ENCODE peak calls at places on chromosomes 12 and 14, in seven cellular contexts. R, O, J, B, H, D and I are unnamed samples. For H3K27me3, the result is how much of the 10 kb centered on the place peaks cover.

GRCh38 chr12:51126297-51126696 is 42.9 kb upstream of the CSRNP2 start:
- DNase-seq in B (no peak), O (no peak), H (no peak), J (no peak), R (no peak), D (no peak), I (no peak)

GRCh38 chr12:116962783-116963356 is 52.1 kb downstream of the FBXW8 start:
- DNase-seq in H (no peak), D (no peak), O (no peak), J (no peak), B (no peak), R (no peak), I (no peak)

GRCh38 chr12:131254374-131254773 is 300.7 kb downstream of the ADGRD1 start:
- DNase-seq in O (no peak), B (no peak), J (no peak), H (no peak), D (no peak), R (no peak), I (no peak)

GRCh38 chr12:51482808-51483532 is 58.3 kb downstream of the SLC4A8 start:
- DNase-seq in O (no peak), D (no peak), B (peak), H (no peak), J (no peak), R (no peak), I (no peak)

GRCh38 chr14:64880382-64881121 is 845 bp upstream of the SPTB start:
- DNase-seq in J (peak), D (peak), R (peak), H (peak), O (no peak), B (peak), I (peak)

GRCh38 chr12:81800298-81801148 is 41.4 kb upstream of the PPFIA2 start:
- DNase-seq in J (no peak), B (no peak), H (peak), D (no peak), O (no peak), R (peak), I (no peak)

GRCh38 chr14:63654346-63654745 is 12.7 kb upstream of the WDR89 start:
- DNase-seq in D (no peak), H (no peak), O (peak), J (no peak), B (no peak), R (no peak), I (no peak)

GRCh38 chr12:130839770-130840355 is 813 bp upstream of the STX2 start:
- DNase-seq in O (no peak), R (no peak), H (no peak), D (no peak), B (no peak), J (no peak), I (no peak)

GRCh38 chr14:37594238-37594915 is 672 bp downstream of the FOXA1 start:
- DNase-seq in D (peak), R (peak), O (peak), H (no peak), B (no peak), J (no peak), I (no peak)

GRCh38 chr12:124883263-124883876 is 19.7 kb upstream of the SCARB1 start:
- DNase-seq in H (no peak), D (no peak), O (peak), J (no peak), R (no peak), B (no peak), I (no peak)

GRCh38 chr14:101503431-101504095 is 57.7 kb upstream of the DIO3 start:
- DNase-seq in B (no peak), J (peak), R (no peak), D (no peak), O (no peak), H (no peak), I (no peak)

GRCh38 chr12:80162177-80162576 is 62.8 kb downstream of the OTOGL start:
- DNase-seq in H (no peak), D (no peak), J (no peak), B (no peak), O (no peak), R (no peak), I (no peak)

GRCh38 chr12:73731658-73732057 is 806.0 kb upstream of the ATXN7L3B start:
- DNase-seq in B (no peak), O (no peak), H (no peak), D (no peak), J (no peak), R (no peak), I (no peak)

GRCh38 chr14:95527392-95528002 is 7.4 kb upstream of the GLRX5 start:
- DNase-seq in O (peak), R (peak), J (peak), D (peak), H (peak), B (peak), I (no peak)

GRCh38 chr14:49553892-49554291 is 32.3 kb downstream of the RPS29 start:
- DNase-seq in O (no peak), R (no peak), B (no peak), D (no peak), J (no peak), H (no peak), I (no peak)

GRCh38 chr12:124174949-124175348 is 119.9 kb upstream of the RFLNA start:
- DNase-seq in J (no peak), B (no peak), D (no peak), O (no peak), R (no peak), H (no peak), I (no peak)

GRCh38 chr12:49547090-49547690 is 8.4 kb downstream of the KCNH3 start:
- DNase-seq in R (no peak), B (no peak), H (no peak), O (no peak), D (no peak), J (no peak), I (no peak)
- H3K27me3 ChIP-seq in R (under half), B (under half), H (under half), O (half or more), D (under half), J (under half), I (under half)

DNA sequence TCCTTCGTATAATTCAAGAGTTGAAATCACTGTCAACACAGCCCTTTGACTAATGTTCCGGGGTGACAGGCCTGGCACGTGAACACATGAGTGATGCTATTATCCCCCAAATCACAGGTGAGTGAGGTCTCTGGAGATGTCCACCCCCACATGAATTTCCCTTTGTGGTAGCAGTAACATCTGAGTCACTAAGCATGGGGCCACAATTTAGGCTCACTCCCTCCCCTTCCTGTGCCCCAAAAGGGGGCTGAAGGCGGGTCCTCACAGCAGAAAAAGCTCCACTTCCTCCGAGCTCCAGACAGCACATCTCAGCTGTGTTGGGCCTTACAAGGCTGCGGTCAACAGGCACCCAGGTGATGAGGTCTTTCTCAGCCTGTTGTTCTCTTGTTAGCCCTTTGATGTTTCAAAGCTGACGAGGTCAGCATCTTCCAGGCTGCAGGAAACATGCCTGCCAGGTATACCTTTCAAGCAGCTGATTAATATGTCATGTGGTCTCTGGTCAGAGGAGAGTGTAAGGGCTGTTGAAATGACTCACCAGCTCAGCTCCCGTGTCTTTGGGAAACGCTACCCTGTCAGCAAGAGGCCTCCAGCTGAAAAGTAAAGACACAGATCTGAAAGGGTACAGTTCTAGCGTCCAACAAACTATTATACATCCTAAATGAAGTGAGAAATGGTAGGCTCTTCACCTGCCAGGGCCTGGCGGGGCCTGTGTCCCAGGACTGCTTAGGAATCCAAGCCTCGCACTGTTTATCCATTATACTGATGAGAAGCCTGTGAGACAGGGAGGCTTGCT is 107.3 kb downstream of the ZFP36L1 start:
- DNase-seq in O (peak), D (no peak), R (no peak), B (peak), H (no peak), J (peak), I (peak)
- H3K27ac ChIP-seq in O (peak), D (no peak), R (no peak), B (peak), H (no peak), J (peak), I (peak)

GRCh38 chr12:48782457-48783395 is 6.2 kb downstream of the ADCY6 start:
- DNase-seq in D (no peak), B (no peak), J (no peak), H (no peak), R (no peak), O (no peak), I (no peak)

GRCh38 chr12:48781750-48782456 is 7.0 kb downstream of the ADCY6 start:
- DNase-seq in R (no peak), D (no peak), B (no peak), H (no peak), O (no peak), J (no peak), I (no peak)

GRCh38 chr12:48779869-48780268 is 9.0 kb downstream of the ADCY6 start:
- DNase-seq in J (peak), O (peak), D (peak), B (no peak), R (no peak), H (peak), I (no peak)

GRCh38 chr12:48777501-48778400 is 11.1 kb downstream of the ADCY6 start:
- DNase-seq in O (no peak), D (no peak), B (no peak), R (no peak), H (no peak), J (no peak), I (no peak)

DNA sequence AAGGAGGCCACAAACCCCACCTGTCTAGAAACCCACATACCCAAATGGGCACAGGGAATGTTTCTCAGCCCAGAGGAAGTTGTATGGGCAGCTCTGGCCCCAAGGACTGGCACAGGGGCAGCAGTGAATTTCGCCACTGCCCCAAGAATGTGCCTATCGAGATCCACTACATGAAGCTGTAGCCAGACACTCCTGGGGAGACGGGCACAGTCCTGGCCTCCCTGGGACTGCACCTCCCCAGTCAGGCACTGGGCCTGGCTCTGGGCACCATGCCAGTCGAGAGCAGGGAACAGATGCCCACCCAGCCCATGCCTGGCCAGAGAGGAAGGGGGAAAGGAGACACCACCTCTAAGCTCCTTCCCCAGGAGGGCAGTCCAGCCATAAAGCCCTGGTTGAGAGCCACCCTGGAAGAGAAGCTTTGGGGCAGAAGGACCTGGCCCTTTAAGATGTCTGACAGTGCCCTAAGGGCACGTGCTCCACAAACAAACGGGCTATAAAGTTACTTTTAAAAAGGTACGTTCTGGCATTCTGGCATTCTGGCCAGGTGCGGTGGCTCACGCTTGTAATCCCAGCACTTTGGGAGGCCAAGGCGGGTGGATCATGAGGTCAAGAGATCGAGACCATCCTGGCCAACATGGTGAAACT is 8.4 kb downstream of the ADCY6 start:
- DNase-seq in R (no peak), O (no peak), D (no peak), J (no peak), B (no peak), H (no peak), I (no peak)
- H3K4me3 ChIP-seq in R (no peak), O (no peak), D (no peak), J (no peak), B (no peak), H (no peak), I (no peak)

GRCh38 chr12:53749986-53750811 is 1.6 kb downstream of the CISTR start:
- DNase-seq in J (no peak), R (no peak), B (no peak), H (no peak), D (no peak), O (no peak), I (no peak)

GRCh38 chr12:53746592-53747491 is 4.9 kb downstream of the CISTR start:
- DNase-seq in B (peak), R (peak), J (peak), D (peak), O (peak), H (peak), I (peak)

GRCh38 chr12:53750812-53751335 is 905 bp downstream of the CISTR start:
- DNase-seq in B (no peak), J (no peak), O (peak), D (peak), H (no peak), R (peak), I (no peak)

GRCh38 chr12:53751336-53752191 is at the start of gene CISTR:
- DNase-seq in H (no peak), D (peak), J (no peak), R (no peak), O (no peak), B (peak), I (no peak)

DNA sequence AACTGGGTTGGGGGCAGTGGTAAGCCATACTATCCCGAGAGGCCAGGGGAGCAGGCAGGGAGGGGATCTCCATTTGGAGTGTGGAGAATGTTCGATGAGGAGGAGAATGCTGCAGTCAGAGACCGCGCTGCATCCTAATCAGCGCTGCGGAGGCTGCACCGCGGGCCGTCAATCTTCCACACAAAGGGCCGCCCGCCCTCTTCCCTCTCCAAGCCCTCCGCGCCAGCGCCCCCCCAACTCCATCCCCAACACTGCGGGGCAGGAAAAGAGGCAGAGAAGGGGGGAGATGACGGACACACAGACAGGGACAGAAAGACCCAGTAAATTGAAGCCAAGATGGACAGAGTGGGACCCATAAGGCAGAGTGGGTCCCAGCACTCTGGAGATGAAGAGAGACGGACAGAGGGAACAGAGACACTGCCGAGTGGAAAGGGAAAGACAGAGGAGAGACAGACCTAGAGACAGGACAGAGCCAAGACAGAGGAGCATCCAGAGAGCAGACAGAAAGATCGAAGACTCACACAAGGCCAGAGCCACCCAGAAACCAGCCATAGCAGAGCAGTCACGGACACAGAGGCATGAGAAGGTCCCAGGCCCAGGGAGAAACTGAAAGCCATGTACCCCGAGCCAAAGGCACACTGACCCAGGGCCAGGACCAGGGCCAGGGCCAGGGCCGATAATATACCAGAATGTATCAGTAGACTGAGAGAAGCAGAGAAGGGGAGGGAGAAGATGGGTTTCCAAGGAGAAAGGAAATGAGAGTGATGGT is 3.5 kb downstream of the CISTR start:
- DNase-seq in J (no peak), H (no peak), O (no peak), B (no peak), R (no peak), D (no peak), I (no peak)
- H3K27me3 ChIP-seq in J (under half), H (under half), O (half or more), B (under half), R (under half), D (under half), I (under half)